ENCODE peak calls at places on chromosomes 11 and 22, in four cellular contexts. R is GM20000, C is NCI-H1417, I is neural progenitor cell. S is an unnamed sample.

GRCh38 chr11:74195828-74196227 is 24.7 kb downstream of the PPME1 start:
- DNase-seq in R (no peak), C (no peak), I (no peak), S (no peak)

GRCh38 chr11:69002743-69003231 is 10.3 kb downstream of the MRGPRF start:
- DNase-seq in R (no peak), C (no peak), I (no peak), S (no peak)

GRCh38 chr11:22624742-22625447 is 728 bp downstream of the FANCF start:
- DNase-seq in R (peak; percentile 45), C (peak; percentile 84), I (peak; percentile 83), S (peak; percentile 69)

GRCh38 chr11:111870522-111870886 is 877 bp downstream of the ALG9 start:
- DNase-seq in R (peak; percentile 42), C (no peak), I (no peak), S (peak; percentile 52)

GRCh38 chr11:95193541-95193940 is 37.5 kb downstream of the SESN3 start:
- DNase-seq in R (no peak), C (no peak), I (no peak), S (no peak)

GRCh38 chr11:44727373-44728084 is 767 bp downstream of the TSPAN18 start:
- DNase-seq in R (peak; percentile 92), C (peak; percentile 48), I (peak; percentile 94), S (no peak)

GRCh38 chr11:111739299-111739698 is 26.9 kb downstream of the PPP2R1B start:
- DNase-seq in R (no peak), C (no peak), I (no peak), S (no peak)

GRCh38 chr22:49670610-49671330 is 156.9 kb downstream of the BRD1 start:
- DNase-seq in R (peak; percentile 59), C (no peak), I (peak; percentile 77), S (no peak)

S was measured in DMS153.